ENCODE peak calls at places on chromosomes 2 and 18, in ten cellular contexts. W, F, I, P, H, G, N, Y, J and O are unnamed samples.

GRCh38 chr2:60820416-60821132 is 60.8 kb upstream of the REL start:
- DNase-seq in W (no peak), F (no peak), I (no peak), P (no peak), H (no peak), G (no peak), N (no peak), Y (no peak), J (no peak), O (no peak)

GRCh38 chr18:23718243-23718720 is 29.0 kb downstream of the LAMA3 start:
- DNase-seq in W (no peak), F (peak; percentile 50), I (no peak), P (no peak), H (no peak), G (no peak), N (no peak), Y (no peak), J (no peak), O (no peak)

GRCh38 chr2:223797073-223797472 is 40.3 kb downstream of the AP1S3 start:
- DNase-seq in W (no peak), F (no peak), I (no peak), P (no peak), H (no peak), G (no peak), N (no peak), Y (no peak), J (no peak), O (no peak)

GRCh38 chr2:67954125-67954748 is 108.6 kb downstream of the C1D start:
- DNase-seq in W (peak; percentile 90), F (no peak), I (no peak), P (no peak), H (no peak), G (no peak), N (no peak), Y (peak; percentile 95), J (no peak), O (no peak)

GRCh38 chr18:11885278-11885991 is 22.7 kb downstream of the MPPE1 start:
- DNase-seq in W (no peak), F (no peak), I (no peak), P (no peak), H (no peak), G (no peak), N (no peak), Y (no peak), J (no peak), O (no peak)

GRCh38 chr2:100269889-100270288 is 52.4 kb downstream of the LONRF2 start:
- DNase-seq in W (no peak), F (no peak), I (no peak), P (no peak), H (no peak), G (no peak), N (no peak), Y (no peak), J (no peak), O (no peak)

GRCh38 chr2:215498411-215498810 is 62.5 kb upstream of the FN1 start:
- DNase-seq in W (peak; percentile 31), F (no peak), I (no peak), P (no peak), H (no peak), G (no peak), N (no peak), Y (no peak), J (no peak), O (no peak)

GRCh38 chr2:116687381-116687780 is 1127.1 kb upstream of the DDX18 start:
- DNase-seq in W (no peak), F (no peak), I (no peak), P (no peak), H (no peak), G (no peak), N (no peak), Y (no peak), J (no peak), O (no peak)

GRCh38 chr2:213202006-213202405 is 50.6 kb upstream of the IKZF2 start:
- DNase-seq in W (no peak), F (peak; percentile 31), I (no peak), P (no peak), H (no peak), G (no peak), N (no peak), Y (no peak), J (no peak), O (no peak)

GRCh38 chr2:95569170-95569569 is 22.6 kb upstream of the TRIM43 start:
- DNase-seq in W (no peak), F (no peak), I (no peak), P (no peak), H (no peak), G (no peak), N (no peak), Y (no peak), J (no peak), O (no peak)

GRCh38 chr2:103616891-103617290 is 855.1 kb downstream of the TMEM182 start:
- DNase-seq in W (no peak), F (no peak), I (no peak), P (no peak), H (no peak), G (no peak), N (no peak), Y (no peak), J (no peak), O (no peak)

GRCh38 chr2:17373736-17374135 is 144.5 kb downstream of the RAD51AP2 start:
- DNase-seq in W (no peak), F (peak; percentile 53), I (no peak), P (no peak), H (no peak), G (no peak), N (no peak), Y (no peak), J (no peak), O (no peak)

GRCh38 chr2:18546586-18546985 is 13.9 kb downstream of the RDH14 start:
- DNase-seq in W (peak; percentile 66), F (no peak), I (peak; percentile 29), P (no peak), H (no peak), G (no peak), N (peak; percentile 14), Y (peak; percentile 75), J (no peak), O (no peak)

GRCh38 chr2:181312515-181312927 is 144.7 kb upstream of the ITGA4 start:
- DNase-seq in W (no peak), F (no peak), I (peak; percentile 22), P (no peak), H (no peak), G (no peak), N (peak; percentile 43), Y (no peak), J (no peak), O (no peak)

GRCh38 chr2:146451972-146452371 is 1392.9 kb upstream of the ACVR2A start:
- DNase-seq in W (no peak), F (no peak), I (peak; percentile 42), P (no peak), H (no peak), G (no peak), N (no peak), Y (no peak), J (no peak), O (no peak)

GRCh38 chr2:49028101-49028500 is 126.2 kb downstream of the FSHR start:
- DNase-seq in W (peak; percentile 13), F (no peak), I (no peak), P (no peak), H (no peak), G (no peak), N (no peak), Y (no peak), J (no peak), O (no peak)

GRCh38 chr2:140863713-140864112 is 1267.1 kb downstream of the LRP1B start:
- DNase-seq in W (peak; percentile 32), F (peak; percentile 51), I (no peak), P (no peak), H (no peak), G (no peak), N (no peak), Y (peak; percentile 10), J (no peak), O (peak; percentile 66)

GRCh38 chr2:113847144-113847543 is 42.7 kb upstream of the ACTR3 start:
- DNase-seq in W (no peak), F (peak; percentile 54), I (no peak), P (no peak), H (no peak), G (no peak), N (no peak), Y (no peak), J (no peak), O (no peak)